ENCODE peak calls at places on chromosome 12, in ten cellular contexts. U, X, M, N, R, K, Q, W, L and E are unnamed samples.

GRCh38 chr12:51368640-51369517 is 22.3 kb downstream of the GALNT6 start:
- DNase-seq in N (peak; percentile 90), U (no peak), K (no peak), L (peak; percentile 93), R (no peak), X (peak; percentile 54), W (no peak), Q (peak; percentile 79), M (no peak), E (no peak)

GRCh38 chr12:105334568-105334967 is 4.1 kb downstream of the C12orf75 start:
- DNase-seq in N (no peak), X (no peak), K (no peak), U (no peak), W (no peak), Q (no peak), L (no peak), M (no peak), R (no peak), E (peak; percentile 49)

GRCh38 chr12:57614178-57614947 is 3.1 kb downstream of the ARHGEF25 start:
- DNase-seq in X (no peak), L (no peak), K (peak; percentile 77), N (no peak), W (peak; percentile 26), R (no peak), Q (peak; percentile 91), M (peak; percentile 44), U (peak; percentile 51), E (peak; percentile 29)

GRCh38 chr12:92928962-92929915 is at the start of gene EEA1:
- DNase-seq in N (peak; percentile 92), L (peak; percentile 99), K (peak; percentile 98), X (peak; percentile 98), Q (peak; percentile 100), W (peak; percentile 96), U (peak; percentile 88), M (no peak), R (peak; percentile 97), E (peak; percentile 92)

GRCh38 chr12:106976013-106976658 is 10.8 kb downstream of the MTERF2 start:
- DNase-seq in Q (no peak), K (no peak), W (peak; percentile 40), L (no peak), R (no peak), N (no peak), M (no peak), X (peak; percentile 60), U (no peak), E (peak; percentile 86)

GRCh38 chr12:81092053-81092452 is 14.2 kb downstream of the ACSS3 start:
- DNase-seq in Q (no peak), X (no peak), K (no peak), U (no peak), R (no peak), W (no peak), N (no peak), L (no peak), M (no peak), E (no peak)

GRCh38 chr12:51351913-51352532 is 5.5 kb upstream of the CELA1 start:
- DNase-seq in M (no peak), Q (peak; percentile 97), R (peak; percentile 14), N (peak; percentile 17), W (peak; percentile 58), K (no peak), X (peak; percentile 77), U (peak; percentile 46), L (no peak), E (peak; percentile 72)

GRCh38 chr12:5440973-5441372 is 9.1 kb downstream of the NTF3 start:
- DNase-seq in M (no peak), K (no peak), Q (no peak), W (no peak), L (no peak), N (no peak), R (no peak), U (no peak), X (no peak), E (no peak)

GRCh38 chr12:77388611-77389265 is 323.4 kb upstream of the E2F7 start:
- DNase-seq in R (no peak), M (no peak), K (no peak), N (no peak), W (peak; percentile 48), L (no peak), Q (no peak), X (no peak), U (no peak), E (peak; percentile 20)

GRCh38 chr12:98714426-98714825 is 69.3 kb downstream of the APAF1 start:
- DNase-seq in U (no peak), M (no peak), L (no peak), W (no peak), X (no peak), K (no peak), Q (no peak), R (no peak), N (no peak), E (no peak)

DNA sequence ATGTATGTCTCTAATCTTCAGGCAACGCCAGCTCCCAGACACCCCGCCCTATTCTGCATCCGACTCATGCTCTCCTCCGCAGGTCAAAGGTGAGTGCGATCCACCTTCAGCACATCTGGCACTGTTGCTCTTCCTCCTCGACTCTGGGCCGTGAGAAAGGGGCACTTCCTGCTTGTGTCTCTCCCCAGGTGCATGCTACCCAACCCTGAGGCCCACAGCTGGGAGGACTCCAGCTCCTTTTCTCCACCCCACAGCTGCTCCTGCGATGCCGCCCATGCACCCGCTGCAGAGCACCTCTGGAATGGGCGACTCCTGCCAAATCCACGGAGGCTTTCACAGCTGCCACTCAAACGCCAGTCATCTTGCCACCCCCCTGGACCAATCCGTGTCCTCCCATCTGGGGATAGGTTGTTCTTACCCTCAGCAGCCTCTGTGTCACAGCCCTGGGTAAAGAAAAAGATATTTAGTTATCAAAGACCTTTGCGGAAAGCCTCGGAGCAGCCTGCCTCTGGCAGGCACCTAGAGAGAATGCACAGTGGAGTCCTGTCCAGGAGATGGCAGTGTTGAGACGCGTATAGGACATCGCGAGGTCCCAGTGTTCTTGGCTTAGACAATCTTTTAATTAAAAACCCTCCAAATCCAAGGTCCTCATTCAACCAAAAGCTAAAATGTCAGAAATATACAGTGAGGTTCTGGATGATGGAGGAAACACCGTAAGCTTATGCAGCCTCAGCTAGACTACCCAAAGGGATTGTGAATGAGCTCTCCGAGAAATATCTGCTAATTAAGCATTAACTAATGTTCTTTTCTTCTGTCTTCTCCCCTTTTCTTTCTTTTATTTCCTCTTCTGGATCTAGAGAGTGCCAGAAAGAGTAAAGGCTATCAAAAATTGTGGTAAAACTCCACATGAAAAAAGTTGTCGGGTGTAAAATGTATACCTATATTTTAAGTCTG is 54.3 kb downstream of the MYRFL start:
- DNase-seq in M (peak; percentile 68), Q (peak; percentile 94), W (peak; percentile 68), R (peak; percentile 38), L (peak; percentile 54), N (peak; percentile 22), U (peak; percentile 76), K (no peak), X (peak; percentile 81), E (peak; percentile 81)
- H3K4me3 ChIP-seq in M (no peak overlapping the region), Q (no peak overlapping the region), W (peak overlapping the region; percentile 49), R (peak overlapping the region; percentile 19), L (no peak overlapping the region), N (no peak overlapping the region), U (peak overlapping the region; percentile 32), K (no peak overlapping the region), X (no peak overlapping the region), E (peak overlapping the region; percentile 57)

DNA sequence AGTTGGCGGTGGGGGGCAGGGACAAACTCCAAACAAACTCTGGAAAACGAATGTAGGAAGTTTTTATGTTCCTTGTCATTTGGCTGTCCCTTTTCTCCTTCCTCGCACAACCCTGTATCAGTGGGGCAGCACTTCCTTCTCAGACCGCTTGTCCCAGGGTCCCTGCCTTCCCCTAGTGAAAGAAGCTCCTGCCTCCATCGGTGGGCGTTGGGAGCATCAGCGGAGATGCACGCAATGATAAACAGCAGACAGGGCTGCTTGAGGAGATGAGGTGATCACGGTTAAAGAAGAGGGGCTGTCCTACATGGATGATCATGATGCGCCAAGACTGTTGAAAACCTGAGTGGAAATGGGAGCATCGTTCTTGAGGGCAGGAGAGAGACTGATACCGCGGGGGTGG is 620 bp downstream of the C1S start:
- DNase-seq in M (no peak), N (no peak), L (no peak), W (peak; percentile 13), U (no peak), R (no peak), X (no peak), Q (no peak), K (no peak), E (peak; percentile 22)
- H3K4me3 ChIP-seq in M (no peak overlapping the region), N (no peak overlapping the region), L (no peak overlapping the region), W (peak overlapping the region; percentile 80), U (peak overlapping the region; percentile 15), R (peak overlapping the region; percentile 23), X (no peak overlapping the region), Q (no peak overlapping the region), K (peak overlapping the region; percentile 50), E (peak overlapping the region; percentile 81)

GRCh38 chr12:6925239-6925542 is 2.6 kb upstream of the ATN1 start:
- DNase-seq in M (no peak), Q (no peak), L (no peak), W (no peak), X (no peak), N (no peak), R (peak; percentile 91), U (no peak), K (no peak), E (no peak)
- H3K4me3 ChIP-seq in M (peak overlapping the region; percentile 71), Q (peak overlapping the region; percentile 84), L (no peak overlapping the region), W (peak overlapping the region; percentile 24), X (no peak overlapping the region), N (no peak overlapping the region), R (no peak overlapping the region), U (no peak overlapping the region), K (no peak overlapping the region), E (peak overlapping the region; percentile 44)

GRCh38 chr12:6494968-6495367 is 1.1 kb downstream of the NCAPD2 start:
- DNase-seq in N (no peak), K (no peak), Q (no peak), L (no peak), U (no peak), X (no peak), W (no peak), R (no peak), M (no peak), E (no peak)
- H3K4me3 ChIP-seq in N (no peak overlapping the region), K (no peak overlapping the region), Q (peak overlapping the region; percentile 94), L (no peak overlapping the region), U (peak overlapping the region; percentile 80), X (no peak overlapping the region), W (peak overlapping the region; percentile 90), R (peak overlapping the region; percentile 75), M (peak overlapping the region; percentile 98), E (peak overlapping the region; percentile 78)

DNA sequence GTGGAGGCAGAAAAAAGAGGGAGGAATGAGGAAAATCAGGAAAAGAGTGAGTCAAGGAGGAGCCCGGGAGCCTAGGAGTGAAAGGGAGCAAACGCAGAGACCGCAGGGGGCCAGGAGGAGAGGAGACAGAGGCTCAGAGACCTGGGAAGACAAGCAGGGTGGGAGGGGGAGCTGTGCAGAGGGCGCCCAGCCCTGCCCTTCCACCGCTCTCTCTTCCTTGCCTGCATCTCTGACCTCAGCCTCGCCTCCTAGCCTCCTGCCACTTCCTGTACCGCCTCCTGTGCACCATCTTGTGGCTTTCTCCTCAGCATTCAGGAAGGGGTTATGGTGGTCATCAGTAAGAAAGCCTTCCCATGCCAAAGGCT is 1.3 kb downstream of the CLSTN3 start:
- DNase-seq in M (no peak), Q (no peak), W (no peak), X (no peak), R (no peak), K (no peak), L (no peak), N (peak; percentile 13), U (no peak), E (no peak)
- H3K4me3 ChIP-seq in M (no peak overlapping the region), Q (peak overlapping the region; percentile 88), W (no peak overlapping the region), X (no peak overlapping the region), R (no peak overlapping the region), K (no peak overlapping the region), L (no peak overlapping the region), N (peak overlapping the region; percentile 80), U (no peak overlapping the region), E (no peak overlapping the region)

GRCh38 chr12:28620281-28620680 is 430.0 kb downstream of the CCDC91 start:
- DNase-seq in W (no peak), R (no peak), M (no peak), N (no peak), X (no peak), Q (no peak), L (no peak), U (no peak), K (no peak), E (no peak)
- H3K4me3 ChIP-seq in W (no peak overlapping the region), R (no peak overlapping the region), M (no peak overlapping the region), N (no peak overlapping the region), X (no peak overlapping the region), Q (no peak overlapping the region), L (no peak overlapping the region), U (no peak overlapping the region), K (no peak overlapping the region), E (no peak overlapping the region)